ENCODE peak calls at places on chromosomes 12 and 14, in five cellular contexts. One of them, this sample, is unnamed.

GRCh38 chr14:44961151-44961729 is 507 bp downstream of the KLHL28 start:
- DNase-seq in HTR-8/SVneo: peak; percentile 43
- DNase-seq in endothelial cell: peak; percentile 56
- DNase-seq in ureter: peak; percentile 68
- DNase-seq in nucleus accumbens: peak; percentile 26
- DNase-seq in this sample: no peak

GRCh38 chr12:98998697-98999299 is 353.7 kb downstream of the APAF1 start:
- DNase-seq in HTR-8/SVneo: peak; percentile 50
- DNase-seq in endothelial cell: no peak
- DNase-seq in ureter: no peak
- DNase-seq in nucleus accumbens: no peak
- DNase-seq in this sample: no peak

GRCh38 chr14:89015016-89015415 is 190.6 kb downstream of the TTC8 start:
- DNase-seq in HTR-8/SVneo: no peak
- DNase-seq in endothelial cell: no peak
- DNase-seq in ureter: no peak
- DNase-seq in nucleus accumbens: no peak
- DNase-seq in this sample: no peak

GRCh38 chr12:90712671-90713070 is 242.3 kb downstream of the CCER1 start:
- DNase-seq in HTR-8/SVneo: peak; percentile 23
- DNase-seq in endothelial cell: no peak
- DNase-seq in ureter: no peak
- DNase-seq in nucleus accumbens: no peak
- DNase-seq in this sample: no peak

GRCh38 chr14:50318031-50318626 is 6.0 kb downstream of the DMAC2L start:
- DNase-seq in HTR-8/SVneo: peak; percentile 20
- DNase-seq in endothelial cell: no peak
- DNase-seq in ureter: no peak
- DNase-seq in nucleus accumbens: no peak
- DNase-seq in this sample: no peak

GRCh38 chr14:78595797-78596196 is 425.6 kb downstream of the NRXN3 start:
- DNase-seq in HTR-8/SVneo: no peak
- DNase-seq in endothelial cell: peak; percentile 33
- DNase-seq in ureter: no peak
- DNase-seq in nucleus accumbens: no peak
- DNase-seq in this sample: no peak

GRCh38 chr12:22250762-22251161 is 83.7 kb downstream of the ST8SIA1 start:
- DNase-seq in HTR-8/SVneo: no peak
- DNase-seq in endothelial cell: no peak
- DNase-seq in ureter: no peak
- DNase-seq in nucleus accumbens: no peak
- DNase-seq in this sample: no peak

GRCh38 chr14:34693228-34693939 is 21.0 kb downstream of the CFL2 start:
- DNase-seq in HTR-8/SVneo: no peak
- DNase-seq in endothelial cell: no peak
- DNase-seq in ureter: no peak
- DNase-seq in nucleus accumbens: no peak
- DNase-seq in this sample: no peak

GRCh38 chr12:10716704-10717315 is 6.3 kb downstream of the YBX3 start:
- DNase-seq in HTR-8/SVneo: peak; percentile 69
- DNase-seq in endothelial cell: peak; percentile 58
- DNase-seq in ureter: peak; percentile 90
- DNase-seq in nucleus accumbens: no peak
- DNase-seq in this sample: peak; percentile 9

GRCh38 chr12:63445266-63445665 is 223.0 kb downstream of the DPY19L2 start:
- DNase-seq in HTR-8/SVneo: no peak
- DNase-seq in endothelial cell: no peak
- DNase-seq in ureter: no peak
- DNase-seq in nucleus accumbens: no peak
- DNase-seq in this sample: no peak

GRCh38 chr12:49645151-49646039 is 22.0 kb downstream of the PRPF40B start:
- DNase-seq in HTR-8/SVneo: no peak
- DNase-seq in endothelial cell: no peak
- DNase-seq in ureter: no peak
- DNase-seq in nucleus accumbens: no peak
- DNase-seq in this sample: no peak

GRCh38 chr14:97456958-97457357 is 659.8 kb downstream of the VRK1 start:
- DNase-seq in HTR-8/SVneo: no peak
- DNase-seq in endothelial cell: no peak
- DNase-seq in ureter: no peak
- DNase-seq in nucleus accumbens: no peak
- DNase-seq in this sample: no peak

GRCh38 chr12:51392556-51393237 is 1.5 kb upstream of the GALNT6 start:
- DNase-seq in HTR-8/SVneo: no peak
- DNase-seq in endothelial cell: no peak
- DNase-seq in ureter: no peak
- DNase-seq in nucleus accumbens: no peak
- DNase-seq in this sample: no peak

GRCh38 chr12:57146092-57146491 is 1.3 kb downstream of the LRP1-AS start:
- DNase-seq in HTR-8/SVneo: no peak
- DNase-seq in endothelial cell: no peak
- DNase-seq in ureter: no peak
- DNase-seq in nucleus accumbens: no peak
- DNase-seq in this sample: no peak

GRCh38 chr14:91019673-91020072 is 40.8 kb downstream of the RPS6KA5 start:
- DNase-seq in HTR-8/SVneo: no peak
- DNase-seq in endothelial cell: no peak
- DNase-seq in ureter: no peak
- DNase-seq in nucleus accumbens: no peak
- DNase-seq in this sample: no peak

GRCh38 chr12:119730381-119730780 is 62.4 kb downstream of the PRKAB1 start:
- DNase-seq in HTR-8/SVneo: no peak
- DNase-seq in endothelial cell: no peak
- DNase-seq in ureter: no peak
- DNase-seq in nucleus accumbens: no peak
- DNase-seq in this sample: no peak

GRCh38 chr14:56004323-56004722 is 113.9 kb upstream of the PELI2 start:
- DNase-seq in HTR-8/SVneo: no peak
- DNase-seq in endothelial cell: no peak
- DNase-seq in ureter: no peak
- DNase-seq in nucleus accumbens: no peak
- DNase-seq in this sample: no peak

GRCh38 chr12:68451261-68452091 is 119.3 kb upstream of the MDM1 start:
- DNase-seq in HTR-8/SVneo: no peak
- DNase-seq in endothelial cell: no peak
- DNase-seq in ureter: peak; percentile 44
- DNase-seq in nucleus accumbens: no peak
- DNase-seq in this sample: no peak

GRCh38 chr12:64091186-64091585 is 130.9 kb downstream of the KICS2 start:
- DNase-seq in HTR-8/SVneo: no peak
- DNase-seq in endothelial cell: no peak
- DNase-seq in ureter: no peak
- DNase-seq in nucleus accumbens: no peak
- DNase-seq in this sample: no peak

GRCh38 chr12:52173526-52173925 is 18.3 kb downstream of the KRT80 start:
- DNase-seq in HTR-8/SVneo: no peak
- DNase-seq in endothelial cell: no peak
- DNase-seq in ureter: no peak
- DNase-seq in nucleus accumbens: no peak
- DNase-seq in this sample: no peak

GRCh38 chr12:51907083-51907863 is at the start of gene ACVRL1:
- DNase-seq in HTR-8/SVneo: no peak
- DNase-seq in endothelial cell: peak; percentile 39
- DNase-seq in ureter: no peak
- DNase-seq in nucleus accumbens: no peak
- DNase-seq in this sample: no peak

GRCh38 chr12:102063066-102063465 is 1.3 kb upstream of the WASHC3 start:
- DNase-seq in HTR-8/SVneo: no peak
- DNase-seq in endothelial cell: no peak
- DNase-seq in ureter: no peak
- DNase-seq in nucleus accumbens: no peak
- DNase-seq in this sample: no peak

GRCh38 chr14:34536951-34537676 is 2.4 kb downstream of the EAPP start:
- DNase-seq in HTR-8/SVneo: no peak
- DNase-seq in endothelial cell: no peak
- DNase-seq in ureter: no peak
- DNase-seq in nucleus accumbens: no peak
- DNase-seq in this sample: no peak

GRCh38 chr12:19695244-19696098 is 256.2 kb downstream of the AEBP2 start:
- DNase-seq in HTR-8/SVneo: no peak
- DNase-seq in endothelial cell: no peak
- DNase-seq in ureter: no peak
- DNase-seq in nucleus accumbens: no peak
- DNase-seq in this sample: no peak